ENCODE peak calls at places on chromosome 7, in five cellular contexts. One of them, this sample, is unnamed.

GRCh38 chr7:143049380-143049779 is 2.8 kb upstream of the OR6V1 start:
- DNase-seq in mesendoderm: no peak
- DNase-seq in heart right ventricle: peak; percentile 72
- DNase-seq in colonic mucosa: no peak
- DNase-seq in Panc1: no peak
- DNase-seq in this sample: no peak

GRCh38 chr7:27684491-27684890 is 21.8 kb upstream of the HIBADH start:
- DNase-seq in colonic mucosa: no peak
- DNase-seq in Panc1: no peak
- DNase-seq in mesendoderm: no peak
- DNase-seq in heart right ventricle: no peak
- DNase-seq in this sample: no peak

GRCh38 chr7:92421676-92422435 is 25.4 kb upstream of the GATAD1 start:
- DNase-seq in heart right ventricle: no peak
- DNase-seq in colonic mucosa: peak; percentile 23
- DNase-seq in Panc1: no peak
- DNase-seq in mesendoderm: peak; percentile 32
- DNase-seq in this sample: no peak

GRCh38 chr7:26653430-26653911 is 210.9 kb downstream of the SKAP2 start:
- DNase-seq in mesendoderm: no peak
- DNase-seq in colonic mucosa: peak; percentile 37
- DNase-seq in Panc1: no peak
- DNase-seq in heart right ventricle: peak; percentile 19
- DNase-seq in this sample: no peak

GRCh38 chr7:2431260-2431867 is 28.0 kb downstream of the CHST12 start:
- DNase-seq in heart right ventricle: no peak
- DNase-seq in colonic mucosa: no peak
- DNase-seq in mesendoderm: peak; percentile 57
- DNase-seq in Panc1: no peak
- DNase-seq in this sample: peak; percentile 68

GRCh38 chr7:139087212-139087611 is 22.3 kb downstream of the ZC3HAV1 start:
- DNase-seq in Panc1: no peak
- DNase-seq in mesendoderm: no peak
- DNase-seq in colonic mucosa: no peak
- DNase-seq in heart right ventricle: no peak
- DNase-seq in this sample: no peak

GRCh38 chr7:105622114-105622731 is 40.9 kb upstream of the EFCAB10 start:
- DNase-seq in mesendoderm: no peak
- DNase-seq in heart right ventricle: no peak
- DNase-seq in Panc1: no peak
- DNase-seq in colonic mucosa: no peak
- DNase-seq in this sample: no peak

GRCh38 chr7:73999664-74000420 is 28.1 kb upstream of the ELN start:
- DNase-seq in mesendoderm: no peak
- DNase-seq in heart right ventricle: no peak
- DNase-seq in colonic mucosa: no peak
- DNase-seq in Panc1: no peak
- DNase-seq in this sample: no peak

GRCh38 chr7:66556177-66556548 is 72.5 kb upstream of the KCTD7 start:
- DNase-seq in Panc1: no peak
- DNase-seq in mesendoderm: no peak
- DNase-seq in heart right ventricle: no peak
- DNase-seq in colonic mucosa: no peak
- DNase-seq in this sample: no peak

GRCh38 chr7:8365499-8366110 is 67.8 kb upstream of the NXPH1 start:
- DNase-seq in colonic mucosa: no peak
- DNase-seq in Panc1: peak; percentile 20
- DNase-seq in mesendoderm: peak; percentile 78
- DNase-seq in heart right ventricle: no peak
- DNase-seq in this sample: no peak

GRCh38 chr7:155667241-155667849 is 22.9 kb downstream of the RBM33 start:
- DNase-seq in heart right ventricle: no peak
- DNase-seq in mesendoderm: no peak
- DNase-seq in Panc1: no peak
- DNase-seq in colonic mucosa: no peak
- DNase-seq in this sample: no peak

GRCh38 chr7:144821069-144821468 is 14.8 kb downstream of the TPK1 start:
- DNase-seq in Panc1: no peak
- DNase-seq in heart right ventricle: no peak
- DNase-seq in mesendoderm: no peak
- DNase-seq in colonic mucosa: no peak
- DNase-seq in this sample: no peak

GRCh38 chr7:130090745-130091532 is 20.6 kb downstream of the KLHDC10 start:
- DNase-seq in heart right ventricle: no peak
- DNase-seq in Panc1: no peak
- DNase-seq in mesendoderm: no peak
- DNase-seq in colonic mucosa: no peak
- DNase-seq in this sample: no peak

GRCh38 chr7:36261019-36261754 is 108.1 kb downstream of the EEPD1 start:
- DNase-seq in mesendoderm: no peak
- DNase-seq in colonic mucosa: no peak
- DNase-seq in heart right ventricle: no peak
- DNase-seq in Panc1: no peak
- DNase-seq in this sample: no peak

GRCh38 chr7:28988818-28989595 is 30.9 kb upstream of the TRIL start:
- DNase-seq in Panc1: no peak
- DNase-seq in colonic mucosa: peak; percentile 32
- DNase-seq in mesendoderm: peak; percentile 69
- DNase-seq in heart right ventricle: no peak
- DNase-seq in this sample: no peak

GRCh38 chr7:6589829-6590644 is at the start of gene INTS15:
- DNase-seq in colonic mucosa: peak; percentile 74
- DNase-seq in heart right ventricle: peak; percentile 62
- DNase-seq in Panc1: no peak
- DNase-seq in mesendoderm: peak; percentile 87
- DNase-seq in this sample: peak; percentile 87

GRCh38 chr7:68828575-68828974 is 769.7 kb upstream of the AUTS2 start:
- DNase-seq in heart right ventricle: no peak
- DNase-seq in colonic mucosa: no peak
- DNase-seq in mesendoderm: no peak
- DNase-seq in Panc1: no peak
- DNase-seq in this sample: no peak

GRCh38 chr7:150631084-150631824 is 931 bp downstream of the GIMAP6 start:
- DNase-seq in mesendoderm: no peak
- DNase-seq in colonic mucosa: no peak
- DNase-seq in heart right ventricle: peak; percentile 41
- DNase-seq in Panc1: no peak
- DNase-seq in this sample: peak; percentile 17

GRCh38 chr7:136523581-136523980 is 344.9 kb upstream of the CHRM2 start:
- DNase-seq in mesendoderm: no peak
- DNase-seq in Panc1: no peak
- DNase-seq in heart right ventricle: no peak
- DNase-seq in colonic mucosa: no peak
- DNase-seq in this sample: no peak

GRCh38 chr7:124022551-124022950 is 10.3 kb downstream of the TMEM229A start:
- DNase-seq in heart right ventricle: no peak
- DNase-seq in Panc1: no peak
- DNase-seq in mesendoderm: no peak
- DNase-seq in colonic mucosa: no peak
- DNase-seq in this sample: no peak

GRCh38 chr7:131212114-131212513 is 115.6 kb upstream of the MKLN1 start:
- DNase-seq in mesendoderm: peak; percentile 68
- DNase-seq in heart right ventricle: no peak
- DNase-seq in Panc1: no peak
- DNase-seq in colonic mucosa: no peak
- DNase-seq in this sample: no peak

GRCh38 chr7:16299853-16300252 is 121.5 kb downstream of the CRPPA start:
- DNase-seq in colonic mucosa: no peak
- DNase-seq in heart right ventricle: no peak
- DNase-seq in Panc1: no peak
- DNase-seq in mesendoderm: no peak
- DNase-seq in this sample: no peak

GRCh38 chr7:121085922-121086321 is 97.4 kb downstream of the CPED1 start:
- DNase-seq in heart right ventricle: no peak
- DNase-seq in mesendoderm: no peak
- DNase-seq in colonic mucosa: no peak
- DNase-seq in Panc1: no peak
- DNase-seq in this sample: no peak

GRCh38 chr7:46253500-46253899 is 332.4 kb upstream of the IGFBP3 start:
- DNase-seq in colonic mucosa: no peak
- DNase-seq in heart right ventricle: no peak
- DNase-seq in Panc1: no peak
- DNase-seq in mesendoderm: no peak
- DNase-seq in this sample: no peak

GRCh38 chr7:3250725-3251124 is 50.3 kb upstream of the SDK1 start:
- DNase-seq in Panc1: no peak
- DNase-seq in mesendoderm: no peak
- DNase-seq in colonic mucosa: no peak
- DNase-seq in heart right ventricle: no peak
- DNase-seq in this sample: no peak

GRCh38 chr7:26490631-26491624 is 199.3 kb downstream of the SNX10 start:
- DNase-seq in colonic mucosa: no peak
- DNase-seq in mesendoderm: no peak
- DNase-seq in heart right ventricle: no peak
- DNase-seq in Panc1: no peak
- DNase-seq in this sample: no peak

GRCh38 chr7:111855161-111855841 is 293.0 kb upstream of the IMMP2L start:
- DNase-seq in mesendoderm: peak; percentile 89
- DNase-seq in heart right ventricle: peak; percentile 21
- DNase-seq in Panc1: peak; percentile 25
- DNase-seq in colonic mucosa: peak; percentile 69
- DNase-seq in this sample: no peak

GRCh38 chr7:22197376-22197775 is 159.6 kb downstream of the RAPGEF5 start:
- DNase-seq in colonic mucosa: no peak
- DNase-seq in Panc1: no peak
- DNase-seq in heart right ventricle: no peak
- DNase-seq in mesendoderm: no peak
- DNase-seq in this sample: no peak

GRCh38 chr7:44655341-44655740 is 48.9 kb downstream of the OGDH start:
- DNase-seq in colonic mucosa: no peak
- DNase-seq in Panc1: no peak
- DNase-seq in mesendoderm: no peak
- DNase-seq in heart right ventricle: no peak
- DNase-seq in this sample: no peak
- H3K27ac ChIP-seq in colonic mucosa: no peak overlapping the region
- H3K27ac ChIP-seq in Panc1: no peak overlapping the region
- H3K27ac ChIP-seq in mesendoderm: no peak overlapping the region
- H3K27ac ChIP-seq in heart right ventricle: peak overlapping the region; percentile 58
- H3K27ac ChIP-seq in this sample: no peak overlapping the region

DNA sequence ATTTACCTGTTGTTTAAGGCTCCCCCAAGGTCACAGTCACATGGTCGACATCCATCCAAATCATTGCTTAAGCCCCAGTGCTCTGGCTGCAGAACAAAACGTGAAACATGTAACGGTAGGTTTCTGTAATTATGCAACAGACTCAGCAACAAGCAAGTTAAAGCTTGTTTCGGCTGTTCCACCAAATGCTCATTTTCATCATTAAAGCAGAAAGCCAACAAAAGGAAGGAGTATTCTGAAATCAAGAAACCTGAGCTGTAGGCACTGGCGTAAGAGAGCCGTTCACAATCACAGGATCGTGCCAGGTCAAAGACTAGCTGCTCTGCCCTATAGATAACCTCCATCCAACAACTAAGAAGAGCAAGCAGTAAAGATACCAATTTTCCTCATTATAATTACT is 30.0 kb downstream of the LAMB1 start:
- DNase-seq in heart right ventricle: no peak
- DNase-seq in mesendoderm: no peak
- DNase-seq in colonic mucosa: no peak
- DNase-seq in Panc1: no peak
- DNase-seq in this sample: no peak
- H3K36me3 ChIP-seq in heart right ventricle: peaks cover 67% of the 10 kb centered on the region
- H3K36me3 ChIP-seq in mesendoderm: peaks cover 9% of the 10 kb centered on the region
- H3K36me3 ChIP-seq in colonic mucosa: no peaks in the 10 kb centered on the region
- H3K36me3 ChIP-seq in Panc1: peaks cover 32% of the 10 kb centered on the region
- H3K36me3 ChIP-seq in this sample: no peaks in the 10 kb centered on the region

GRCh38 chr7:157141525-157142060 is 2.9 kb downstream of the UBE3C start:
- DNase-seq in mesendoderm: no peak
- DNase-seq in colonic mucosa: no peak
- DNase-seq in heart right ventricle: no peak
- DNase-seq in Panc1: no peak
- DNase-seq in this sample: no peak

GRCh38 chr7:157139142-157140117 is 704 bp downstream of the UBE3C start:
- DNase-seq in colonic mucosa: peak; percentile 55
- DNase-seq in heart right ventricle: peak; percentile 34
- DNase-seq in Panc1: no peak
- DNase-seq in mesendoderm: peak; percentile 69
- DNase-seq in this sample: peak; percentile 69

GRCh38 chr7:157138101-157138423 is 664 bp upstream of the UBE3C start:
- DNase-seq in heart right ventricle: no peak
- DNase-seq in colonic mucosa: no peak
- DNase-seq in mesendoderm: no peak
- DNase-seq in Panc1: no peak
- DNase-seq in this sample: no peak

GRCh38 chr7:157138424-157139141 is at the start of gene UBE3C:
- DNase-seq in heart right ventricle: peak; percentile 90
- DNase-seq in Panc1: peak; percentile 56
- DNase-seq in mesendoderm: peak; percentile 96
- DNase-seq in colonic mucosa: peak; percentile 91
- DNase-seq in this sample: peak; percentile 87

DNA sequence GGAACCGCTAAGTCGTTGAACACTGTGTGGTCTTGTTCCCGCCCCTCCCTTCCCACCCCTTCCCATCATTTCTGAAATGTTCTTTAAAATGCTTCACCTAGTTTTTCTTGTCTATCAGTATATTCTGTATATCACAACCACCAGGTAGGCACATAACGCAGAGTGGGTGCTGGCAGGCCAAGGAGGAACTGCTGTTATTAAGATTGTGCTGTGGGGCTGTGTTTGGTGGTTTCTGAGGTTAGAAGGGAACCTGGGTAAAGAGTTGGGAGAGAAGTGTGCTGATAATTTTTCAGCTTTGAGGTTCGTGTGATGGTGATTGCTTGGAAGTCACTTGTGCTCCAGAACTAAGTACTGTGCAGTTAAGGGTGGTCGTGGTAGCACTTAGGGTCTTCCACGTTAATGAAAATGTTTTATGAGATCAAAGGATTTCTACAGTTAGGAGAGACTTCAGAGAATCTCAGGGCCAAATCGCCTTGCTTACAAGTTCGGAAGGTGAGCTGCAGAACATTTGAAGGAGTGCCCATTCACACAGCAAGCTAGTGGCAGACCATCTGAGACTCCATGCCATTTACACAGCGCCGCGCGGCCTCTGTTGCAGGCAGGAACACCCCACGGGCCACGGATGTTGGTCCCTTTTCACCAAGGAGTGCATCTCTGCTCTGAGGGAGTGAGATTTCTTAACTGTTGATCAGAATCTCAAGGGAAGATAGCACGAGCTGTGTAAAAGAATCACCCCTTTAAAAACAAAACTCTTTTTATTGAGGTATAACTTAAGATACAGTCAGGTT is 1.6 kb downstream of the UBE3C start:
- DNase-seq in mesendoderm: no peak
- DNase-seq in Panc1: no peak
- DNase-seq in heart right ventricle: no peak
- DNase-seq in colonic mucosa: no peak
- DNase-seq in this sample: no peak
- H3K27ac ChIP-seq in mesendoderm: no peak overlapping the region
- H3K27ac ChIP-seq in Panc1: peak overlapping the region; percentile 84
- H3K27ac ChIP-seq in heart right ventricle: no peak overlapping the region
- H3K27ac ChIP-seq in colonic mucosa: no peak overlapping the region
- H3K27ac ChIP-seq in this sample: peak overlapping the region; percentile 74

DNA sequence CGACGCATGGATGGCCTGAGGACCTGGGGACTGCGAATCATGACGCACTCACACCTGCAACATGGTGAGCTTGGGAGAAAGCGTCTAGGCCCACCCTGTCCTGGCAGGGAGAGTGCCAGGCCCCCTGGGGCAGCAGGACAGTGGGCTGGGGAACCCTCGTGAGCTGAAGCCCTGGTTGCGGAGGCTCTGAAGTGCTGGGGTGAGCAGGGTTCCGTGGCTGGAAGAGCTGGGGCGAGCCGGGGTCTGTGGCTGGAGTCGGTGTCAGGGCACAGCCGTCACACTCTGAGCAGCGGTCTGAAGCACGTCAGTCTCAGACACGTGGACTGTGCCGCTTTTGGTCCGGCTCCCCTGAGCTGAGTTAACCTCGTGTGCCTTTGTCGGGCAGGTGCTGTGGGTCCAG is 4.7 kb downstream of the SUN1 start:
- DNase-seq in mesendoderm: no peak
- DNase-seq in colonic mucosa: no peak
- DNase-seq in Panc1: no peak
- DNase-seq in heart right ventricle: no peak
- DNase-seq in this sample: no peak
- H3K36me3 ChIP-seq in mesendoderm: peaks cover 14% of the 10 kb centered on the region
- H3K36me3 ChIP-seq in colonic mucosa: no peaks in the 10 kb centered on the region
- H3K36me3 ChIP-seq in Panc1: peaks cover 2% of the 10 kb centered on the region
- H3K36me3 ChIP-seq in heart right ventricle: peaks cover 66% of the 10 kb centered on the region
- H3K36me3 ChIP-seq in this sample: peaks cover 10% of the 10 kb centered on the region